ENCODE peak calls at places on chromosomes 12 and 14, in four cellular contexts. A is hepatocyte, X is A549, Z is GM20000. H is an unnamed sample.

GRCh38 chr12:104190151-104190550 is 25.4 kb upstream of the TXNRD1 start:
- DNase-seq in A (no peak), X (no peak), Z (no peak), H (peak)

GRCh38 chr14:103641181-103641580 is 12.2 kb downstream of the KLC1 start:
- DNase-seq in A (no peak), X (no peak), Z (no peak), H (no peak)

GRCh38 chr12:75850751-75851462 is 180.7 kb downstream of the PHLDA1 start:
- DNase-seq in A (peak), X (peak), Z (no peak), H (no peak)

GRCh38 chr12:19577131-19577530 is 137.8 kb downstream of the AEBP2 start:
- DNase-seq in A (no peak), X (no peak), Z (no peak), H (no peak)

GRCh38 chr12:116202433-116202832 is 75.1 kb downstream of the MED13L start:
- DNase-seq in A (no peak), X (no peak), Z (no peak), H (no peak)

GRCh38 chr14:98952595-98953325 is 319.2 kb downstream of the BCL11B start:
- DNase-seq in A (no peak), X (peak), Z (no peak), H (peak)

GRCh38 chr12:1533602-1534304 is 60.6 kb downstream of the FBXL14 start:
- DNase-seq in A (no peak), X (no peak), Z (peak), H (no peak)

GRCh38 chr14:53306926-53307325 is 153.8 kb upstream of the DDHD1 start:
- DNase-seq in A (no peak), X (no peak), Z (no peak), H (no peak)

GRCh38 chr12:9363145-9363544 is 154.9 kb upstream of the PZP start:
- DNase-seq in A (no peak), X (no peak), Z (no peak), H (no peak)

GRCh38 chr14:73943083-73943482 is 6.8 kb downstream of the FAM161B start:
- DNase-seq in A (peak), X (peak), Z (no peak), H (peak)

GRCh38 chr12:6839482-6840201 is 1.1 kb upstream of the GNB3 start:
- DNase-seq in A (no peak), X (no peak), Z (peak), H (no peak)

GRCh38 chr14:67883717-67884116 is 64.1 kb downstream of the RAD51B start:
- DNase-seq in A (no peak), X (peak), Z (no peak), H (no peak)
- TF ChIP-seq CTCF in A (peak), X (peak), Z (no peak), H (peak)

GRCh38 chr12:107011519-107011918 is 24.6 kb upstream of the MTERF2 start:
- DNase-seq in A (no peak), X (no peak), Z (no peak), H (no peak)

GRCh38 chr12:107012736-107013425 is 25.9 kb upstream of the MTERF2 start:
- DNase-seq in A (no peak), X (no peak), Z (no peak), H (no peak)

GRCh38 chr12:107019546-107019945 is 32.6 kb upstream of the MTERF2 start:
- DNase-seq in A (no peak), X (no peak), Z (no peak), H (no peak)

GRCh38 chr12:107017042-107017441 is 30.1 kb upstream of the MTERF2 start:
- DNase-seq in A (no peak), X (no peak), Z (no peak), H (no peak)

DNA sequence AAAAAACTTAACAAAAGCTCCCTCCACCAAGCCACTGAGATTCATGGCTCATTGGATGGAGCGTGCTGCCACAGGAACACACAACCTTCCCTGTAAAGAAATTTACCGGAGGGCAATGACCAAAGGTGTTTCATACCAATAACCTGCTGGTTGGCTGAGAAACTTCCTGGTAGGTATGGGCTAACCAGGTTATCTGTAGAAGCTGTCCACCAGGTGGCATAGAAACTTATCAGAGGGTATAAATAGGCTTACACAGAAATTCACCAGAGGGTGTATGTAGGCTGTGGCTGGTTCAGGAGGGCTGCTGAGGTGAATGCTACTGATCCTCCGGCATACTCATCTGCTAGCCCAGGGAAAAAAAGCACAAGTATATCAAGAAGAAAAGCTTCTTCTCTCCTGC is 27.1 kb upstream of the MTERF2 start:
- DNase-seq in A (peak), X (peak), Z (no peak), H (no peak)
- TF ChIP-seq CTCF in A (peak), X (peak), Z (no peak), H (no peak)

GRCh38 chr12:16763901-16764300 is 157.9 kb upstream of the LMO3 start:
- DNase-seq in A (no peak), X (no peak), Z (no peak), H (no peak)

DNA sequence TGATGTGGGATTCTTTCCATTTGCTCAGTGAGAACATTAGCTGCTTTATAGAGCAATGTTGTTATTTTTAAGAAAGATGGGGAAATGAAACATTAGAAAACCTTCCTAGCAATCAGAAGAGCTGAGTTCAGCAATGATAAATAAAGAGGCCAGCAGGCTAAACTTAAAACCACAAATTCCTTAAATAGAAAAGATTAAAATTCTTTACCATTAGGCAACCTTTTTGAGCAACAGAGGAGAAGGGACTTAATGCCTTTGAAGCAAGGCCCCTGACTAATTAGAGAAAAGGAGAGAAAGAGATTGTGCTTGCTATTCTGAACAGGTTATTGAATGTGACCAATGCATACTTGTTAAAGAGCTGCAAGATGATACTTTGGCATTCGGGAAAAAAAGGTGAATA is 160.8 kb upstream of the LMO3 start:
- DNase-seq in A (peak), X (no peak), Z (no peak), H (no peak)
- TF ChIP-seq CTCF in A (no peak), X (no peak), Z (no peak), H (no peak)

DNA sequence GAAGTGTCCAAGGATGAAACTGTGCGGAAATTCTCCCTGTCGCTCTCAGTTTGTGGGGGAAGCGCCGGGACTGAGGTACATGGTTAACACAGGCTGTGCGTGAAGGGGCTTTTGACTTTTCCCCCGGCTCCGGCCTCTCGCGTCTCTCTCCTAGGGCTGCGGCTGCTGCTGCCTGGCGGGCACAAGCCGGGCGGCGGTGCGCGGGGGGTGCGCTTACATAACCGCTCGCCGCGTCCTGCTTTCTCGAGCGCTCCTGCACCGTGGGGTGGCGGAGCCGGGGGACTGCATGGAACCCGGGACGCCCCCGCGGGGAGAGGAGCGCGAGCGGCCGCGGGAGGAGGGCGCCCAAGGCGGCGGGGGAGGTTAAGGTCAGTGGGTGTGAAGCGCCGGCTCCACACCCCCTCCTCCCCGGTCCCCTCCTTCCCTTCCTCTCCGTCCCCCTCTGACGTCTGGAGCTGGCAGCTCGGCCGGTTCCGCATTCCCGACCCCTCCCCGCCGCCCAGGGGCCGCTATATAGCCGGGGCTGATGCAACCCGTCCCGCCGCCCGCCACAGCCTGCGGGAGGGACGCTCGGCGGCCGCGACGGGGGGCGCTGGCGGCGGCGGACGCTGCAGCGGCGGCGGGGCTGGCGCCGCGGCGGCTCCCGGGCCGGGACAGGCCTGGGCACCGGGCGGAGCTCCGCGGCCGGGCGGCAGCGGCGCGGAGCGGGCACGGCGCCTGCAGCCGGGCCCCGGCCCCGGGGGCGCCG is at the start of gene JDP2:
- DNase-seq in A (peak), X (peak), Z (peak), H (peak)
- TF ChIP-seq CTCF in A (peak), X (no peak), Z (no peak), H (no peak)

DNA sequence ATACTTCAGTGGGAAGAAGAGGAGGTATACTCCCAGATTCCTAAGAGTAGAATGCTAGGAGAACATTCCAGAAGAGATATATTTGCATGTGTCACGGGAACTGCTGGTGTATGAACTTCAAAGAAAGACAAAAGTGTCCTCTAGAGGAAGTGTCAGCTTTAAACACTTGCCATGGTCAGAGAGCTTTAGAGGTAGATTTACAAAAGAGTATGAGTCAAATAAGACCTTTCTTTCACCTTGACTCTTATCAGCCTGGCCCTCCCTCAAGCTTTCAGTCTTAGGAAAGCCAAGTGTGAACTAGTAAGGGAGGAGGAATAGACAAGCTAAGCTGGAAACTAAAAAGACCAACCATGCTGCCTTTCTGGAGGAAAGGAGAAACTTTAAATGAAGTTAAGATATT is 34.7 kb downstream of the COX8C start:
- DNase-seq in A (peak), X (no peak), Z (peak), H (no peak)
- TF ChIP-seq CTCF in A (no peak), X (no peak), Z (no peak), H (no peak)

GRCh38 chr12:28955491-28955890 is 193.6 kb upstream of the FAR2 start:
- DNase-seq in A (no peak), X (no peak), Z (no peak), H (no peak)
- TF ChIP-seq CTCF in A (no peak), X (no peak), Z (no peak), H (no peak)

GRCh38 chr14:50335389-50335788 is 23.3 kb downstream of the DMAC2L start:
- DNase-seq in A (peak), X (peak), Z (no peak), H (no peak)
- TF ChIP-seq CTCF in A (peak), X (no peak), Z (no peak), H (no peak)